ENCODE peak calls at places on chromosomes 1 and 21, in four cellular contexts. Z is cardiac muscle cell, D is heart left ventricle, L is fibroblast of mammary gland. W is an unnamed sample.

GRCh38 chr1:2802421-2802961 is 998 bp upstream of the TTC34 start:
- DNase-seq in Z (no peak), D (peak; percentile 33), L (no peak), W (no peak)

GRCh38 chr1:162405800-162406199 is 6.1 kb downstream of the SH2D1B start:
- DNase-seq in Z (no peak), D (no peak), L (no peak), W (peak; percentile 67)

GRCh38 chr1:11682799-11683198 is 1.9 kb upstream of the MAD2L2 start:
- DNase-seq in Z (no peak), D (no peak), L (no peak), W (no peak)

GRCh38 chr1:152743371-152744145 is 14.3 kb upstream of the KPRP start:
- DNase-seq in Z (no peak), D (no peak), L (peak; percentile 86), W (no peak)

GRCh38 chr21:25986928-25987327 is 183.6 kb downstream of the APP start:
- DNase-seq in Z (no peak), D (no peak), L (no peak), W (no peak)

GRCh38 chr1:36448530-36449051 is 1.7 kb downstream of the OSCP1 start:
- DNase-seq in Z (no peak), D (no peak), L (no peak), W (no peak)

GRCh38 chr1:43622471-43622870 is 27.5 kb upstream of the KDM4A start:
- DNase-seq in Z (no peak), D (no peak), L (peak; percentile 57), W (peak; percentile 61)

GRCh38 chr1:147897030-147897756 is 5.4 kb upstream of the GJA8 start:
- DNase-seq in Z (peak; percentile 37), D (no peak), L (no peak), W (no peak)

GRCh38 chr1:193143285-193143684 is 21.5 kb downstream of the CDC73 start:
- DNase-seq in Z (peak; percentile 26), D (no peak), L (peak; percentile 28), W (no peak)

GRCh38 chr1:65011983-65012382 is 45.6 kb upstream of the JAK1 start:
- DNase-seq in Z (no peak), D (no peak), L (no peak), W (no peak)

GRCh38 chr1:230208619-230209261 is 141.7 kb downstream of the GALNT2 start:
- DNase-seq in Z (peak; percentile 39), D (no peak), L (no peak), W (no peak)

GRCh38 chr1:226332947-226333346 is 24.0 kb upstream of the LIN9 start:
- DNase-seq in Z (no peak), D (no peak), L (no peak), W (no peak)

GRCh38 chr1:222811671-222812070 is 3.2 kb upstream of the DISP1 start:
- DNase-seq in Z (no peak), D (no peak), L (no peak), W (no peak)

GRCh38 chr1:1119272-1119890 is 3.5 kb upstream of the C1orf159 start:
- DNase-seq in Z (no peak), D (peak; percentile 42), L (no peak), W (no peak)

GRCh38 chr1:30787856-30788495 is 30.4 kb upstream of the LAPTM5 start:
- DNase-seq in Z (no peak), D (no peak), L (no peak), W (no peak)

GRCh38 chr21:15293251-15293650 is 228.5 kb upstream of the NRIP1 start:
- DNase-seq in Z (peak; percentile 36), D (no peak), L (peak; percentile 87), W (peak; percentile 73)

GRCh38 chr1:93672477-93673158 is 9.0 kb downstream of the BCAR3 start:
- DNase-seq in Z (peak; percentile 44), D (no peak), L (no peak), W (no peak)

GRCh38 chr1:47179023-47179987 is 10.5 kb downstream of the PDZK1IP1 start:
- DNase-seq in Z (peak; percentile 93), D (peak; percentile 93), L (peak; percentile 93), W (peak; percentile 96)
- H3K4me3 ChIP-seq in Z (peak overlapping the region; percentile 14), D (peak overlapping the region; percentile 43), L (peak overlapping the region; percentile 48), W (peak overlapping the region; percentile 50)

DNA sequence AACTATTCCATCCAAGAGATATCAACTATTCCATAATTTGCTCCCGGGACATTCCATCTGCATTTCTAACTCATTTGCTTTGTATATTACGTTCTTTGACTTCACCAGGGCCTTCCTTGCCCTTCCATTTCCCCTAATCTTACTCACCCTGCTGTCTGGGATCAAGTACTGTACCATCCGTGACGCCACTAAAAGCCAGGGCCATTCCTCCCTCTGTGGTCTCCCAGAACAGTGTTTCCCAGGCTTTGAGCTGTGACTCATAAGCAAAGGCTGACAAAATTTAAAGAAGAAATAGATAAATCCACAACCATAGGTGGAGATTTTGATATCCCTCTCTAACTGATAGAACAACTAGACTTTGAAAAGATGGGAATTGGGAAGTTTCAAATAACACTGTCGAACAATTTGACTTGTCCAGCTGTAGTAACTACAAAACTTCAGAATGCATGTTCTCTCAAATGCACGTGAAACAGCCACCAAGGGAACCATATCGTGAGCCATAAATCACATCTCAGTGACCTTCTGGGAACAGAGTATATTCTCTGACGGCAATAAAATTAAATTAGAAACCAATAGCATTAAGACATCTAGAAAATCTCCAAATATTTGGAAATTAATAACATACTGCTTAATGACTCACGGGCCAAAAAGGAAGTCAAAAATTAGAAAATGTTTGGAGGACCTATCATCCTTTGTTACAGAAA is 501.0 kb downstream of the SETD4 start:
- DNase-seq in Z (no peak), D (no peak), L (peak; percentile 99), W (peak; percentile 91)
- TF ChIP-seq CTCF in Z (no peak), D (no peak), L (peak; percentile 21), W (no peak)

GRCh38 chr1:19480282-19480681 is 5.1 kb downstream of the CAPZB start:
- DNase-seq in Z (no peak), D (no peak), L (no peak), W (no peak)
- H3K4me3 ChIP-seq in Z (no peak overlapping the region), D (no peak overlapping the region), L (no peak overlapping the region), W (no peak overlapping the region)

GRCh38 chr1:119001181-119002018 is 13.3 kb upstream of the TBX15 start:
- DNase-seq in Z (no peak), D (no peak), L (peak; percentile 47), W (peak; percentile 38)
- TF ChIP-seq CTCF in Z (no peak), D (no peak), L (no peak), W (no peak)

GRCh38 chr21:39430016-39430415 is 15.6 kb downstream of the LCA5L start:
- DNase-seq in Z (no peak), D (no peak), L (no peak), W (no peak)
- H3K4me3 ChIP-seq in Z (no peak overlapping the region), D (no peak overlapping the region), L (no peak overlapping the region), W (no peak overlapping the region)

GRCh38 chr1:24122776-24123175 is 10.8 kb upstream of the MYOM3 start:
- DNase-seq in Z (no peak), D (no peak), L (no peak), W (no peak)

GRCh38 chr1:24126023-24126671 is 14.2 kb upstream of the MYOM3 start:
- DNase-seq in Z (no peak), D (no peak), L (peak; percentile 48), W (peak; percentile 44)

GRCh38 chr1:24123611-24124010 is 11.7 kb upstream of the MYOM3 start:
- DNase-seq in Z (no peak), D (no peak), L (no peak), W (no peak)

GRCh38 chr1:24126672-24127023 is 14.7 kb upstream of the MYOM3 start:
- DNase-seq in Z (no peak), D (no peak), L (no peak), W (no peak)

GRCh38 chr1:24124980-24125379 is 13.0 kb upstream of the MYOM3 start:
- DNase-seq in Z (no peak), D (no peak), L (no peak), W (no peak)
- TF ChIP-seq CTCF in Z (no peak), D (no peak), L (no peak), W (no peak)

GRCh38 chr1:27570383-27570755 is 33.6 kb downstream of the AHDC1 start:
- DNase-seq in Z (no peak), D (no peak), L (no peak), W (no peak)

GRCh38 chr1:27569506-27570382 is 34.2 kb downstream of the AHDC1 start:
- DNase-seq in Z (no peak), D (no peak), L (no peak), W (no peak)

GRCh38 chr1:27567931-27568246 is 36.1 kb downstream of the AHDC1 start:
- DNase-seq in Z (no peak), D (no peak), L (no peak), W (no peak)

GRCh38 chr1:27568247-27569087 is 35.5 kb downstream of the AHDC1 start:
- DNase-seq in Z (peak; percentile 97), D (peak; percentile 96), L (peak; percentile 86), W (peak; percentile 98)

DNA sequence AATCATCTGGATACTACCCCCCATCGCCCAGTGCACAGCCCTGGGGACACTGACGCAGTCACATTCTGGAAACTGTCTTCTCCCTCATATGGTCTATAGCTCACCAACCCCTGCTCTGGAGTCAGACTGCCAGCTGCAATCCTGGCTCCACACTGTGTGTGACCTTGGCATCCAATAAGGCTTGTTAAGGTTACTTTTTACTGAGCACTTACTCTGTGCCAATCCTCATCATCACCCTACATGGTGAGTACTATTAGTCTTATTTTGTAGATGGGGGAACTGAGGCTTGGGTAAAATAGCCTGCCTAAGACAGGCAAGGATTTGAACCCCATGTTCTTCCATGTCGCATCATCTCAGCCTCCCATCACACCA is 34.9 kb downstream of the AHDC1 start:
- DNase-seq in Z (no peak), D (no peak), L (peak; percentile 34), W (peak; percentile 47)
- H3K4me3 ChIP-seq in Z (no peak overlapping the region), D (peak overlapping the region; percentile 42), L (peak overlapping the region; percentile 20), W (no peak overlapping the region)